ENCODE peak calls at places on chromosome 12, in ten cellular contexts. K is left cardiac atrium; P is coronary artery; C is posterior cingulate gyrus; Q is activated gamma-delta T cell; N is activated CD8-positive, alpha-beta memory T cell treated with anti-CD3 and anti-CD28 coated beads for 48 hours; G is stimulated activated CD4-positive, alpha-beta T cell treated with anti-CD3 and anti-CD28 coated beads, Interleukin-15, amount 100 ng/mL, for 24 hours; A is kidney; E is transverse colon; Y is Daoy. F is an unnamed sample.

GRCh38 chr12:105227879-105228278 is 8.1 kb downstream of the APPL2 start:
- DNase-seq in C (no peak), N (no peak), K (no peak), E (no peak), G (no peak), A (no peak), P (no peak), Q (no peak), Y (no peak), F (no peak)

GRCh38 chr12:88552672-88553079 is 27.6 kb downstream of the KITLG start:
- DNase-seq in K (no peak), P (no peak), Y (no peak), N (no peak), G (no peak), Q (no peak), C (no peak), A (no peak), E (no peak), F (no peak)

GRCh38 chr12:10098762-10099161 is at the start of gene CLEC1A:
- DNase-seq in N (no peak), A (peak), Y (no peak), P (no peak), C (no peak), Q (no peak), K (peak), E (no peak), G (no peak), F (no peak)

GRCh38 chr12:11500222-11500860 is 105.0 kb upstream of the PRB2 start:
- DNase-seq in N (peak), K (peak), E (peak), Y (peak), A (peak), G (peak), P (no peak), C (peak), Q (peak), F (peak)

GRCh38 chr12:89501793-89502192 is 22.8 kb downstream of the GALNT4 start:
- DNase-seq in G (no peak), N (no peak), Q (no peak), A (no peak), P (no peak), Y (no peak), E (no peak), K (no peak), C (no peak), F (no peak)

GRCh38 chr12:109761631-109761950 is 48.0 kb downstream of the FAM222A start:
- DNase-seq in C (no peak), Y (peak), N (no peak), P (peak), Q (no peak), G (no peak), E (no peak), A (peak), K (no peak), F (no peak)

GRCh38 chr12:83161451-83161850 is 474.7 kb downstream of the TMTC2 start:
- DNase-seq in P (no peak), C (no peak), N (no peak), Q (no peak), E (no peak), A (no peak), K (no peak), Y (no peak), G (no peak), F (no peak)

GRCh38 chr12:113855998-113856397 is 110.1 kb downstream of the RBM19 start:
- DNase-seq in G (no peak), K (peak), E (no peak), Q (no peak), P (no peak), N (no peak), C (no peak), A (no peak), Y (no peak), F (no peak)

GRCh38 chr12:18998343-18999270 is 130.9 kb upstream of the PLEKHA5 start:
- DNase-seq in P (no peak), Y (peak), A (no peak), G (no peak), E (no peak), C (no peak), K (no peak), N (no peak), Q (no peak), F (no peak)

GRCh38 chr12:27999970-28000369 is 27.4 kb upstream of the PTHLH start:
- DNase-seq in A (no peak), P (no peak), Y (no peak), Q (no peak), G (no peak), N (no peak), K (no peak), C (no peak), E (no peak), F (no peak)

GRCh38 chr12:21221778-21222177 is 90.8 kb downstream of the SLCO1B1 start:
- DNase-seq in N (no peak), E (no peak), C (no peak), Y (no peak), Q (no peak), G (no peak), P (no peak), K (no peak), A (no peak), F (no peak)

GRCh38 chr12:402127-402456 is 648 bp downstream of the CCDC77 start:
- DNase-seq in Y (peak), N (no peak), E (no peak), Q (no peak), C (no peak), G (peak), A (no peak), K (no peak), P (no peak), F (no peak)

GRCh38 chr12:110741795-110742717 is 635 bp downstream of the PPP1CC start:
- DNase-seq in G (peak), P (peak), A (no peak), Q (no peak), E (peak), N (no peak), K (no peak), Y (peak), C (no peak), F (peak)

GRCh38 chr12:67270622-67271021 is 1.5 kb downstream of the CAND1 start:
- DNase-seq in P (no peak), N (no peak), K (no peak), A (no peak), G (no peak), C (no peak), E (no peak), Y (no peak), Q (no peak), F (no peak)

GRCh38 chr12:68406134-68406576 is 74.0 kb upstream of the MDM1 start:
- DNase-seq in Y (peak), G (no peak), E (peak), N (no peak), A (peak), Q (no peak), C (peak), P (peak), K (peak), F (peak)

GRCh38 chr12:32281098-32281497 is 118.3 kb upstream of the FGD4 start:
- DNase-seq in G (no peak), Y (no peak), P (no peak), Q (no peak), N (no peak), A (no peak), K (no peak), E (no peak), C (no peak), F (no peak)

GRCh38 chr12:25971675-25972035 is 13.2 kb downstream of the RASSF8 start:
- DNase-seq in G (no peak), N (no peak), A (no peak), E (no peak), P (no peak), C (no peak), Y (no peak), K (no peak), Q (no peak), F (no peak)

GRCh38 chr12:92275443-92276154 is 130.0 kb upstream of the BTG1 start:
- DNase-seq in Q (no peak), K (no peak), C (no peak), E (no peak), Y (no peak), P (no peak), A (no peak), G (no peak), N (no peak), F (no peak)

GRCh38 chr12:73935817-73936216 is 601.8 kb upstream of the ATXN7L3B start:
- DNase-seq in Q (no peak), K (no peak), G (no peak), C (no peak), Y (no peak), E (no peak), A (no peak), P (no peak), N (no peak), F (no peak)

GRCh38 chr12:18805516-18806248 is 67.8 kb downstream of the CAPZA3 start:
- DNase-seq in A (no peak), C (no peak), K (no peak), P (no peak), Q (no peak), G (no peak), N (no peak), Y (no peak), E (no peak), F (no peak)

GRCh38 chr12:132578118-132578517 is 32.3 kb downstream of the LRCOL1 start:
- DNase-seq in G (no peak), Q (no peak), A (no peak), P (no peak), E (no peak), C (no peak), N (no peak), K (no peak), Y (no peak), F (no peak)

GRCh38 chr12:29200586-29200985 is 51.5 kb downstream of the FAR2 start:
- DNase-seq in Y (no peak), E (no peak), N (no peak), K (no peak), A (no peak), P (no peak), G (no peak), C (no peak), Q (no peak), F (no peak)

GRCh38 chr12:130920711-130921381 is 32.9 kb upstream of the ADGRD1 start:
- DNase-seq in E (peak), G (no peak), P (peak), A (no peak), Y (peak), C (no peak), N (no peak), K (peak), Q (no peak), F (no peak)

GRCh38 chr12:70365648-70366518 is at the start of gene KCNMB4:
- DNase-seq in A (peak), E (peak), N (peak), K (peak), Y (peak), Q (peak), P (no peak), C (peak), G (peak), F (peak)

GRCh38 chr12:124921200-124922008 is 7.0 kb upstream of the UBC start:
- DNase-seq in E (peak), A (no peak), P (no peak), Q (no peak), Y (peak), N (peak), K (peak), C (peak), G (peak), F (no peak)

GRCh38 chr12:132170094-132170636 is 25.9 kb downstream of the NOC4L start:
- DNase-seq in E (no peak), P (no peak), K (peak), N (no peak), Y (peak), G (no peak), Q (no peak), C (no peak), A (peak), F (no peak)

F was measured in hippocampal formation.